ENCODE peak calls at places on chromosomes 16 and 17, in seven cellular contexts. O is prostate gland; U is stimulated activated CD4-positive, alpha-beta T cell treated with anti-CD3 and anti-CD28 coated beads, Interleukin-1b, Interleukin-23, amount 100 ng/mL, for 1 hour; A is GM03348; X is NCI-H1092; C is IMR-90; P is lower lobe of right lung. S is an unnamed sample.

GRCh38 chr16:46972429-46972970 is 974 bp downstream of the DNAJA2 start:
- DNase-seq in O (no peak), U (no peak), A (peak), X (no peak), C (peak), P (no peak), S (no peak)

GRCh38 chr17:33494156-33494555 is 201.1 kb upstream of the ASIC2 start:
- DNase-seq in O (no peak), U (no peak), A (no peak), X (no peak), C (no peak), P (no peak), S (no peak)

GRCh38 chr17:62998665-62999393 is 32.8 kb downstream of the TANC2 start:
- DNase-seq in O (no peak), U (no peak), A (no peak), X (no peak), C (no peak), P (no peak), S (no peak)

GRCh38 chr17:79850571-79851460 is 11.6 kb upstream of the CBX4 start:
- DNase-seq in O (no peak), U (no peak), A (peak), X (no peak), C (peak), P (no peak), S (no peak)

GRCh38 chr17:47621293-47622178 is 28.2 kb upstream of the KPNB1 start:
- DNase-seq in O (peak), U (no peak), A (peak), X (no peak), C (peak), P (no peak), S (no peak)

GRCh38 chr16:65737831-65738230 is 616.0 kb upstream of the CDH11 start:
- DNase-seq in O (no peak), U (no peak), A (no peak), X (no peak), C (no peak), P (no peak), S (no peak)

GRCh38 chr17:36755586-36755985 is 154.2 kb downstream of the MRM1 start:
- DNase-seq in O (peak), U (peak), A (no peak), X (peak), C (no peak), P (peak), S (no peak)

GRCh38 chr17:55157165-55157564 is 107.6 kb upstream of the HLF start:
- DNase-seq in O (no peak), U (no peak), A (no peak), X (no peak), C (peak), P (no peak), S (no peak)

GRCh38 chr17:56653877-56654276 is 60.4 kb downstream of the NOG start:
- DNase-seq in O (no peak), U (peak), A (peak), X (no peak), C (peak), P (no peak), S (no peak)

GRCh38 chr16:89189358-89190025 is 10.8 kb downstream of the SLC22A31 start:
- DNase-seq in O (no peak), U (no peak), A (no peak), X (no peak), C (no peak), P (peak), S (no peak)

GRCh38 chr17:36877774-36878173 is 59.5 kb upstream of the LHX1 start:
- DNase-seq in O (no peak), U (no peak), A (no peak), X (no peak), C (peak), P (no peak), S (no peak)